ENCODE peak calls at places on chromosome 1, in five cellular contexts. L is fibroblast of lung, N is stomach, O is heart right ventricle, J is WERI-Rb-1. Z is an unnamed sample.

GRCh38 chr1:210750468-210750867 is 383.5 kb downstream of the KCNH1 start:
- DNase-seq in L (no peak), J (peak), N (no peak), O (no peak), Z (no peak)

GRCh38 chr1:199460933-199461332 is 566.6 kb upstream of the NR5A2 start:
- DNase-seq in O (no peak), L (peak), N (no peak), J (no peak), Z (no peak)

GRCh38 chr1:89706700-89707012 is 73.7 kb downstream of the LRRC8C start:
- DNase-seq in N (no peak), O (no peak), J (no peak), L (no peak), Z (no peak)

GRCh38 chr1:30668026-30668425 is 55.4 kb downstream of the MATN1 start:
- DNase-seq in J (no peak), O (no peak), N (peak), L (peak), Z (no peak)

GRCh38 chr1:239262538-239262937 is 123.8 kb upstream of the CHRM3 start:
- DNase-seq in L (no peak), O (no peak), N (no peak), J (no peak), Z (no peak)

GRCh38 chr1:223444411-223444810 is 51.2 kb downstream of the CCDC185 start:
- DNase-seq in N (no peak), L (peak), O (no peak), J (no peak), Z (no peak)

GRCh38 chr1:39142394-39143060 is 62.0 kb upstream of the MACF1 start:
- DNase-seq in O (no peak), N (peak), L (peak), J (no peak), Z (no peak)

GRCh38 chr1:228748431-228748830 is 13.2 kb downstream of the RHOU start:
- DNase-seq in J (no peak), N (no peak), L (no peak), O (no peak), Z (no peak)

GRCh38 chr1:239174880-239175279 is 211.5 kb upstream of the CHRM3 start:
- DNase-seq in L (no peak), O (no peak), J (no peak), N (no peak), Z (no peak)

GRCh38 chr1:116667577-116668105 is at the start of gene IGSF3:
- DNase-seq in O (peak), J (peak), L (peak), N (peak), Z (no peak)

GRCh38 chr1:204124639-204125038 is 27.2 kb downstream of the ETNK2 start:
- DNase-seq in L (no peak), N (no peak), O (no peak), J (no peak), Z (no peak)

GRCh38 chr1:5915587-5916571 is 76.3 kb downstream of the NPHP4 start:
- DNase-seq in O (no peak), L (peak), N (no peak), J (no peak), Z (peak)

GRCh38 chr1:206419783-206420182 is 50.5 kb upstream of the IKBKE start:
- DNase-seq in N (no peak), J (no peak), L (peak), O (no peak), Z (no peak)

GRCh38 chr1:172638885-172639831 is 19.7 kb upstream of the FASLG start:
- DNase-seq in L (peak), O (no peak), N (no peak), J (no peak), Z (no peak)

GRCh38 chr1:19799233-19799876 is 361 bp downstream of the TMCO4 start:
- DNase-seq in L (peak), O (peak), J (peak), N (peak), Z (no peak)

GRCh38 chr1:183735069-183735860 is 69.7 kb upstream of the RGL1 start:
- DNase-seq in J (no peak), L (peak), N (no peak), O (no peak), Z (no peak)

GRCh38 chr1:9316512-9316911 is 23.8 kb downstream of the SPSB1 start:
- DNase-seq in J (no peak), N (no peak), L (no peak), O (no peak), Z (no peak)

GRCh38 chr1:161260939-161261858 is 2.7 kb downstream of the PCP4L1 start:
- DNase-seq in L (no peak), J (no peak), N (no peak), O (no peak), Z (no peak)

GRCh38 chr1:79295967-79296366 is 289.4 kb upstream of the ADGRL4 start:
- DNase-seq in N (no peak), L (no peak), J (no peak), O (no peak), Z (no peak)

GRCh38 chr1:225642177-225642576 is 10.7 kb downstream of the ENAH start:
- DNase-seq in N (no peak), O (no peak), L (no peak), J (no peak), Z (no peak)

GRCh38 chr1:9086060-9086459 is 16.6 kb upstream of the SLC2A5 start:
- DNase-seq in O (no peak), N (no peak), L (peak), J (no peak), Z (no peak)

GRCh38 chr1:21721271-21721985 is 52.3 kb upstream of the RAP1GAP start:
- DNase-seq in J (no peak), N (no peak), O (no peak), L (no peak), Z (no peak)

GRCh38 chr1:39987869-39988268 is 32.9 kb downstream of the MFSD2A start:
- DNase-seq in J (no peak), L (no peak), O (no peak), N (no peak), Z (no peak)

GRCh38 chr1:173267453-173267945 is 60.4 kb upstream of the TNFSF4 start:
- DNase-seq in O (no peak), J (peak), L (peak), N (no peak), Z (no peak)

GRCh38 chr1:16119504-16119903 is 36.4 kb downstream of the EPHA2 start:
- DNase-seq in J (no peak), L (no peak), N (no peak), O (no peak), Z (no peak)

GRCh38 chr1:46181343-46182260 is 5.3 kb upstream of the P3R3URF start:
- DNase-seq in N (no peak), L (peak), J (no peak), O (no peak), Z (no peak)

GRCh38 chr1:232186936-232187335 is 443.0 kb downstream of the SIPA1L2 start:
- DNase-seq in O (no peak), J (no peak), N (no peak), L (no peak), Z (no peak)

GRCh38 chr1:26882696-26883095 is 7.4 kb downstream of the GPN2 start:
- DNase-seq in O (no peak), L (no peak), J (no peak), N (no peak), Z (no peak)

GRCh38 chr1:56065729-56066128 is 513.6 kb downstream of the PLPP3 start:
- DNase-seq in O (no peak), L (peak), N (no peak), J (no peak), Z (no peak)

GRCh38 chr1:194860248-194861201 is 1674.1 kb upstream of the B3GALT2 start:
- DNase-seq in N (no peak), O (no peak), L (no peak), J (no peak), Z (no peak)

GRCh38 chr1:18008116-18008515 is 99.5 kb upstream of the IGSF21 start:
- DNase-seq in O (no peak), N (no peak), L (no peak), J (no peak), Z (no peak)

GRCh38 chr1:37763791-37764741 is 854 bp downstream of the EPHA10 start:
- DNase-seq in L (peak), N (no peak), J (peak), O (peak), Z (no peak)

GRCh38 chr1:13774121-13774520 is 74.1 kb downstream of the PRDM2 start:
- DNase-seq in O (no peak), J (no peak), N (no peak), L (no peak), Z (no peak)

GRCh38 chr1:89552481-89553194 is 28.0 kb downstream of the LRRC8B start:
- DNase-seq in J (no peak), L (no peak), O (no peak), N (no peak), Z (no peak)

GRCh38 chr1:205316179-205316578 is 5.4 kb downstream of the NUAK2 start:
- DNase-seq in N (no peak), O (no peak), J (no peak), L (no peak), Z (no peak)

GRCh38 chr1:60431593-60431992 is 358.0 kb upstream of the C1orf87 start:
- DNase-seq in J (no peak), O (no peak), L (no peak), N (no peak), Z (no peak)
- H3K27ac ChIP-seq in J (no peak), O (no peak), L (no peak), N (no peak), Z (no peak)

GRCh38 chr1:109630881-109631512 is 11.4 kb downstream of the AMPD2 start:
- DNase-seq in L (no peak), N (no peak), J (no peak), O (no peak), Z (no peak)
- H3K27ac ChIP-seq in L (no peak), N (no peak), J (no peak), O (no peak), Z (peak)

DNA sequence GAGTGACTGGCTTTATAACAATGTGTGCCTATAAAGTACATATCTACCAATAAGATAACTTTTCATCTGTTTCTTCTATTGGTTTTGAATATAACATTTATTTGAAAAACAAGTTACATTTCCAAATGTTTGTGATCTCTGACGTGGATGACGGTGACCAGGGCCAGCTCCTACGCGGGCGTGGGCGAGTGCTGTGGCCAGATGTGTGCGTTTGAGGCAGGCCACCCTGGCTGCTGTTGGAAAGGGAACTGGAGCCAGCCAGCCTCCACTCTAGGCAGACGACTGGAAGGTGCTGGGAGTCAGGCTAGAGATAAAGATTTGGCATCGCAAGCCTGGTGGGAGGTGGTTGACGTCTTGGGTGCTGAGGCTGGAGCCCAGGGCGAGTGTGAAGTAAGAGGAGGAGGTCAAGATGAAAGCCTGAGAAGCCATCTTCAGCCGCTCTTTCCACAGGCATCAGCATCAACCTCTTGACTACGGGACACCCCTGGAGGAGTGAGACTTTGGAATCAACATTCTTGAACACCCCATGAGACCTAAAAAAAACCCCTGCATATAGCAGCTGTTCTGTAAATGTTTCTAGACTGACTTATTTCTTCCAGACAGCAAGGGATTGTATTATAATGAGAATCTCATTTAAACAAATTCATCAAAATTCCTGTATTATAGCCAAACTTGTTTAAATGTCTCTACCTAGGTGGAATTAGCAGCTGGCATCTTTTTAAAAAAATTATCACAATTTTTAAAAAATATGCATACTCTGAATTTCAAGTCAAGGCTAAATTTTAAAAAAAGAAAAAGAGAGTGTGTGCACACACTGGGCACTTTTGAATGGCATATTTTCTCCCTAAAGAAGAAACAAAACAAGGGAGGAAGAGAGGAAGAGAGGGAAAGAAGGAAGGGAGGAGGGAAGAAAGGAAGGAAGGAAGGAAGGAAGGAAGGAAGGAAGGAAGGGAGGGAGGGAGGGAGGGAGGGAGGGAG is 112.5 kb upstream of the SLC44A3 start:
- DNase-seq in J (no peak), O (peak), L (no peak), N (no peak), Z (no peak)
- H3K27ac ChIP-seq in J (no peak), O (no peak), L (peak), N (no peak), Z (no peak)

DNA sequence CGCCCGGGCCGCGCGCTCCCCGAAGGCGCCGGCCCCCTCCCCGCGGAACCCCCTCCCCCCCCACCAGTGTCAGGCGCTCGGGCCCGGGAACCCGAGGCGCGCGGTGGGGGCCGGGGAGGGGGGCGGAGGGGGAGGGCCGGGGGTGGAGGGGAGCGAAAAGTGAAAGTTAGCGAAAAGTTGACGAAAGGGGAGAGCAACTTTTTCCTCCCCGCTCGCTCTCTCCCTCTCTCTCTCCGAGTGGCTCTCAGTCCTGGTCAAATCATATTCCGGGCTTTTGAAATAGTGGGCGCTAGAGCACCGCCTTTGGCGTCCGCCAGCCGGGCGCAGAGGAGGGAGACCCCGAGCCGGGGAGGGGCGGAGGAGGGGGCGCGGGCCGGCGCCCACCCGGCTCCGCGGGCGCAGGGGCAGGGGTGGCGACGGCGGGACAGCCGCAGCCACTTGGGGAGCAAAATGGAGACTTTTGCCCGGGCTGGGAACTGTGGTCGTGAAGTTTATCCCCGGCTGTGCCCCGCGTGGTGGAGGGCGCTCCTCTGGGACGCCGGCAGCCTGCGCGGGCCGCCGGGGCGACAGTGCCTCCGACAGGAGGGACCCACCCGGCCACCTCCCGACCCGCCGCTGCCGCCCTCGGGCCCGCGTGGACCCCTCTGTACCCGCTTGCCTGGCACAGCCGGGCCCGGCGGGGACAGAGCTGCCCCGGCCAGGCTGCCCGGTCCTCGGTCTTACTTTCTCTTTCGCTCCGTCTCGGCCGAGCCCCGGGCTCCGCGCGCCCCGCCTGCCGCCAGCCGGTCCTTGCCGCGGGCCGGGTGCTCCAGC is 694 bp downstream of the PRDM16 start:
- DNase-seq in N (no peak), O (peak), J (peak), L (peak), Z (no peak)
- H3K27ac ChIP-seq in N (peak), O (peak), J (no peak), L (no peak), Z (peak)

GRCh38 chr1:3453891-3454810 is at the start of gene ARHGEF16:
- DNase-seq in O (peak), L (peak), N (peak), J (peak), Z (no peak)
- H3K27ac ChIP-seq in O (no peak), L (no peak), N (peak), J (peak), Z (no peak)

GRCh38 chr1:215377736-215378135 is 189.4 kb upstream of the KCTD3 start:
- DNase-seq in J (no peak), L (peak), O (no peak), N (no peak), Z (no peak)

GRCh38 chr1:215380566-215380965 is 186.5 kb upstream of the KCTD3 start:
- DNase-seq in J (no peak), O (no peak), L (no peak), N (no peak), Z (no peak)

GRCh38 chr1:215376544-215377264 is 190.4 kb upstream of the KCTD3 start:
- DNase-seq in L (peak), J (no peak), N (no peak), O (no peak), Z (no peak)

GRCh38 chr1:215375386-215375785 is 191.7 kb upstream of the KCTD3 start:
- DNase-seq in L (peak), O (no peak), N (no peak), J (no peak), Z (no peak)
- H3K27ac ChIP-seq in L (no peak), O (no peak), N (no peak), J (no peak), Z (no peak)

GRCh38 chr1:235883261-235883927 is 16.7 kb upstream of the LYST start:
- DNase-seq in N (peak), L (peak), J (no peak), O (peak), Z (no peak)
- H3K27ac ChIP-seq in N (peak), L (peak), J (no peak), O (peak), Z (no peak)